ENCODE peak calls at places on chromosome 19, in seven cellular contexts. V is ascending aorta, O is RWPE2, W is A549, X is left lung, C is HFF-Myc, M is tibial nerve. R is an unnamed sample.

GRCh38 chr19:31483226-31483857 is 134.1 kb upstream of the TSHZ3 start:
- DNase-seq in C (no peak), V (no peak), X (no peak), W (no peak), O (peak; percentile 13), M (no peak), R (no peak)

GRCh38 chr19:6694147-6694815 is 24.3 kb upstream of the TNFSF14 start:
- DNase-seq in M (no peak), X (no peak), O (no peak), W (peak; percentile 40), C (no peak), V (no peak), R (no peak)

GRCh38 chr19:32702010-32702409 is 10.4 kb downstream of the NUDT19 start:
- DNase-seq in X (no peak), W (no peak), C (no peak), M (no peak), O (no peak), V (no peak), R (no peak)

GRCh38 chr19:11288349-11288748 is 7.6 kb upstream of the TSPAN16 start:
- DNase-seq in V (no peak), M (no peak), W (peak; percentile 32), X (no peak), O (no peak), C (no peak), R (no peak)

GRCh38 chr19:6065685-6066365 is 44.5 kb downstream of the RFX2 start:
- DNase-seq in V (no peak), O (no peak), W (peak; percentile 85), M (no peak), X (peak; percentile 69), C (no peak), R (no peak)

GRCh38 chr19:1206733-1207301 is 1.2 kb downstream of the STK11 start:
- DNase-seq in O (peak; percentile 64), M (no peak), V (no peak), C (no peak), W (peak; percentile 40), X (no peak), R (no peak)

GRCh38 chr19:12974301-12975220 is 5.2 kb downstream of the DAND5 start:
- DNase-seq in C (no peak), X (no peak), V (no peak), M (no peak), W (no peak), O (no peak), R (no peak)

GRCh38 chr19:29517946-29518345 is 7.8 kb upstream of the VSTM2B start:
- DNase-seq in O (no peak), V (no peak), X (no peak), W (no peak), M (no peak), C (no peak), R (no peak)

GRCh38 chr19:13843104-13843921 is 33.6 kb upstream of the NANOS3 start:
- DNase-seq in O (peak; percentile 95), C (no peak), M (no peak), X (peak; percentile 70), V (no peak), W (peak; percentile 86), R (no peak)

GRCh38 chr19:10672529-10673150 is 18.5 kb downstream of the ILF3 start:
- DNase-seq in X (no peak), O (no peak), M (no peak), V (no peak), C (no peak), W (no peak), R (no peak)

GRCh38 chr19:43532571-43532961 is 422 bp upstream of the ZNF575 start:
- DNase-seq in O (no peak), W (no peak), V (no peak), X (peak; percentile 75), M (no peak), C (no peak), R (no peak)

GRCh38 chr19:32570081-32570785 is 10.8 kb upstream of the PDCD5 start:
- DNase-seq in W (peak; percentile 85), O (no peak), V (no peak), X (no peak), M (peak; percentile 36), C (peak; percentile 30), R (peak; percentile 26)

GRCh38 chr19:18839465-18840287 is 7.9 kb downstream of the UPF1 start:
- DNase-seq in M (no peak), W (no peak), O (no peak), X (no peak), V (no peak), C (no peak), R (no peak)

GRCh38 chr19:30309983-30310805 is 62.0 kb upstream of the ZNF536 start:
- DNase-seq in O (no peak), X (no peak), W (no peak), C (no peak), V (no peak), M (no peak), R (no peak)

DNA sequence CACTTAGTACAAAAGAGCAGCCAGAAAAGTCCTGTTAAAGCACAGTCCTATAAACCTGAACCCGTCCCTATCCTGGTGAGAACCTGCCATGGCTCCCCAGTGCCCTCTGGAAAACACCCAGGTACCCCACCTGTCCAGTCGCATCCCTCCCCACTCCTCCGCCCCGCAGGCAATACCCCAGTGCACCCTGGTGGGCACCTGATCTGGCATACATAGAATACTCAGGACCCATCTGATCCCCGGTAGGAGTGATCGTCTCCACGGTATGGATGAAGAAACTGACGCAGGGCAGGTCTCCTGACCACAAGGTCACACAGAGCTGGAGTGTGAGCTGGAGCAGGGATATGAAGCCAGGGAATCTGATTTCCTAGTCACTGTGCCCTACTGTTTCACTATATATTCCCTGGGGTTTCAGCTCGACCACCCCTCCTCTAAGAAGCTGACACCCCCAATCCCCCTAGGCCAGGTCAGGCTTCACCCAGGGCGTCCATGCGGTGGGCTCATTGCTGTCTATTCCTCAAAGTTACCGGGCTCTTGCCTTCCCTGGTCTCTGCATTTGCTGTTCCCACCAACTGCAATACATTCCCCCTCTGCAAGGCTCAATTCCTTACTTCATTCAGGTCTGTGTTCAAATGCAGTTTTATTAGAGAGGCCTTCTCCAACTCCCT is 12.6 kb downstream of the FBXO46 start:
- DNase-seq in O (no peak), C (no peak), X (no peak), M (no peak), W (no peak), V (no peak), R (no peak)
- H3K4me3 ChIP-seq in O (peak overlapping the region; percentile 64), C (peak overlapping the region; percentile 83), X (peak overlapping the region; percentile 24), M (peak overlapping the region; percentile 52), W (peak overlapping the region; percentile 45), V (peak overlapping the region; percentile 75), R (peak overlapping the region; percentile 81)

GRCh38 chr19:49533551-49534488 is 6.0 kb downstream of the RCN3 start:
- DNase-seq in V (no peak), M (peak; percentile 79), W (peak; percentile 85), C (no peak), X (peak; percentile 74), O (no peak), R (no peak)
- TF ChIP-seq CTCF in V (no peak), M (peak; percentile 39), W (peak; percentile 49), C (peak; percentile 28), X (peak; percentile 13), O (peak; percentile 39), R (peak; percentile 36)

GRCh38 chr19:4449826-4450075 is 7.8 kb downstream of the UBXN6 start:
- DNase-seq in C (no peak), O (no peak), M (no peak), V (no peak), W (no peak), X (no peak), R (no peak)

GRCh38 chr19:4446801-4447200 is 10.8 kb downstream of the UBXN6 start:
- DNase-seq in V (no peak), O (no peak), M (no peak), C (no peak), X (no peak), W (no peak), R (no peak)

GRCh38 chr19:4447327-4448146 is 10.1 kb downstream of the UBXN6 start:
- DNase-seq in C (no peak), M (no peak), W (no peak), O (no peak), X (no peak), V (no peak), R (no peak)

GRCh38 chr19:4448147-4448985 is 9.2 kb downstream of the UBXN6 start:
- DNase-seq in V (no peak), X (no peak), O (no peak), C (no peak), M (no peak), W (no peak), R (no peak)

GRCh38 chr19:4449022-4449825 is 8.4 kb downstream of the UBXN6 start:
- DNase-seq in O (no peak), C (no peak), W (no peak), X (no peak), M (no peak), V (peak; percentile 55), R (peak; percentile 22)
- H3K4me3 ChIP-seq in O (no peak overlapping the region), C (no peak overlapping the region), W (no peak overlapping the region), X (no peak overlapping the region), M (no peak overlapping the region), V (no peak overlapping the region), R (no peak overlapping the region)

DNA sequence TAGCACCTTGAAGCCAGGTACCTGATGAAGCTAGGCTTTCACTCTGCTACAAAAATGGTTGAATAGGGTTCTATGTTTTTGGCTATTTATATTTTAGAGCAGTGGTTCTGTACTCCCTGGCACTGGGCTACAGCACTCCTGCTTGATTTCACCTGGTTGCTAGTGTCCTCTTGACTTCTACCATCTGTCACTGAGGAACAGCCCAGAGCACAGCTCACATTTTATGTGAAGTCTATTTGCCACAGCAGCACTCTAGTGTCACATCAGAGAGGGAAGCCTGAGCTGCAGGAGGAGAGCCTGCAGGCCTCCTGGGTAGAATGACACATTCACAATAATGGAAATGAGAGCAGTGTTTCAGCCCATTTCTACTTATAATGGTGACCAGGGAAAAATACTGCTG is 184.2 kb downstream of the ZNF486 start:
- DNase-seq in M (no peak), C (no peak), W (no peak), V (no peak), X (no peak), O (no peak), R (no peak)
- TF ChIP-seq CTCF in M (no peak), C (no peak), W (no peak), V (no peak), X (no peak), O (no peak), R (no peak)

R was measured in astrocyte of the cerebellum.